ENCODE peak calls at places on chromosomes 7 and 10, in ten cellular contexts. J, M, N, T, V, Y, O, I, X and P are unnamed samples.

GRCh38 chr10:93379366-93380042 is 102.6 kb downstream of the MYOF start:
- DNase-seq in J (no peak), M (no peak), N (no peak), T (peak), V (no peak), Y (no peak), O (no peak), I (no peak), X (no peak), P (no peak)

GRCh38 chr10:115945696-115946445 is 327.1 kb downstream of the GFRA1 start:
- DNase-seq in J (no peak), M (no peak), N (no peak), T (no peak), V (no peak), Y (no peak), O (no peak), I (no peak), X (no peak), P (no peak)

GRCh38 chr10:104391969-104392296 is 38.3 kb downstream of the CFAP58 start:
- DNase-seq in J (no peak), M (no peak), N (no peak), T (no peak), V (no peak), Y (no peak), O (no peak), I (no peak), X (no peak), P (no peak)

GRCh38 chr10:111993872-111994426 is 189.6 kb downstream of the GPAM start:
- DNase-seq in J (no peak), M (no peak), N (no peak), T (no peak), V (no peak), Y (no peak), O (no peak), I (no peak), X (no peak), P (no peak)

GRCh38 chr10:16656886-16657285 is 135.2 kb upstream of the C1QL3 start:
- DNase-seq in J (no peak), M (no peak), N (no peak), T (no peak), V (no peak), Y (no peak), O (no peak), I (no peak), X (no peak), P (no peak)

GRCh38 chr10:43262043-43262901 is 4.6 kb downstream of the RASGEF1A start:
- DNase-seq in J (no peak), M (no peak), N (no peak), T (no peak), V (no peak), Y (no peak), O (peak), I (no peak), X (no peak), P (no peak)

GRCh38 chr7:108367946-108368345 is 88.3 kb downstream of the NRCAM start:
- DNase-seq in J (no peak), M (no peak), N (peak), T (no peak), V (no peak), Y (no peak), O (no peak), I (no peak), X (no peak), P (no peak)

GRCh38 chr7:8433477-8434289 is at the start of gene NXPH1:
- DNase-seq in J (no peak), M (no peak), N (peak), T (no peak), V (no peak), Y (no peak), O (no peak), I (peak), X (no peak), P (peak)

GRCh38 chr10:122124342-122124741 is 135.4 kb downstream of the TACC2 start:
- DNase-seq in J (no peak), M (no peak), N (no peak), T (no peak), V (no peak), Y (no peak), O (no peak), I (no peak), X (no peak), P (no peak)

GRCh38 chr7:99146979-99147378 is 3.1 kb upstream of the SMURF1 start:
- DNase-seq in J (no peak), M (no peak), N (no peak), T (no peak), V (no peak), Y (no peak), O (no peak), I (no peak), X (no peak), P (no peak)

GRCh38 chr7:159000859-159001435 is 143.7 kb downstream of the VIPR2 start:
- DNase-seq in J (no peak), M (no peak), N (no peak), T (no peak), V (no peak), Y (no peak), O (no peak), I (no peak), X (no peak), P (no peak)

GRCh38 chr10:56319386-56319785 is 41.7 kb downstream of the ZWINT start:
- DNase-seq in J (no peak), M (no peak), N (no peak), T (peak), V (no peak), Y (no peak), O (no peak), I (no peak), X (no peak), P (no peak)

GRCh38 chr7:51060536-51060935 is 256.1 kb downstream of the COBL start:
- DNase-seq in J (no peak), M (no peak), N (no peak), T (no peak), V (no peak), Y (no peak), O (no peak), I (no peak), X (no peak), P (no peak)

GRCh38 chr7:108875139-108875538 is 305.5 kb downstream of the DNAJB9 start:
- DNase-seq in J (no peak), M (no peak), N (no peak), T (peak), V (no peak), Y (no peak), O (no peak), I (no peak), X (no peak), P (no peak)

GRCh38 chr10:103545771-103546281 is 52.3 kb downstream of the NEURL1 start:
- DNase-seq in J (peak), M (no peak), N (no peak), T (no peak), V (peak), Y (no peak), O (no peak), I (no peak), X (no peak), P (no peak)

GRCh38 chr7:38411404-38411803 is 138.0 kb upstream of the TARP start:
- DNase-seq in J (no peak), M (no peak), N (no peak), T (peak), V (no peak), Y (no peak), O (no peak), I (no peak), X (no peak), P (no peak)

GRCh38 chr10:50386992-50387735 is 135.8 kb upstream of the ASAH2 start:
- DNase-seq in J (no peak), M (no peak), N (no peak), T (no peak), V (no peak), Y (no peak), O (no peak), I (no peak), X (no peak), P (no peak)

GRCh38 chr10:97765201-97765600 is 6.6 kb downstream of the SFRP5 start:
- DNase-seq in J (peak), M (no peak), N (no peak), T (no peak), V (no peak), Y (no peak), O (peak), I (no peak), X (no peak), P (no peak)

GRCh38 chr10:132198068-132198370 is 11.3 kb downstream of the DPYSL4 start:
- DNase-seq in J (no peak), M (no peak), N (no peak), T (no peak), V (no peak), Y (no peak), O (no peak), I (no peak), X (no peak), P (no peak)

GRCh38 chr7:44288381-44288685 is 37.1 kb downstream of the CAMK2B start:
- DNase-seq in J (no peak), M (peak), N (no peak), T (no peak), V (no peak), Y (no peak), O (no peak), I (no peak), X (no peak), P (peak)

GRCh38 chr7:153188630-153189029 is 429.1 kb downstream of the ACTR3B start:
- DNase-seq in J (no peak), M (no peak), N (no peak), T (no peak), V (no peak), Y (no peak), O (no peak), I (peak), X (no peak), P (no peak)

GRCh38 chr10:17228081-17229015 is at the start of gene VIM:
- DNase-seq in J (peak), M (peak), N (peak), T (peak), V (peak), Y (peak), O (peak), I (peak), X (peak), P (peak)

GRCh38 chr7:129529643-129530042 is 27.3 kb downstream of the SMKR1 start:
- DNase-seq in J (no peak), M (no peak), N (no peak), T (no peak), V (no peak), Y (no peak), O (no peak), I (no peak), X (no peak), P (no peak)

GRCh38 chr7:157565201-157565626 is 228.4 kb downstream of the DNAJB6 start:
- DNase-seq in J (no peak), M (no peak), N (no peak), T (no peak), V (no peak), Y (no peak), O (no peak), I (no peak), X (peak), P (no peak)

GRCh38 chr7:83921798-83922607 is 272.6 kb downstream of the SEMA3A start:
- DNase-seq in J (no peak), M (no peak), N (no peak), T (peak), V (no peak), Y (no peak), O (no peak), I (no peak), X (no peak), P (no peak)

GRCh38 chr10:58282615-58283014 is 13.7 kb downstream of the CISD1 start:
- DNase-seq in J (no peak), M (no peak), N (no peak), T (no peak), V (no peak), Y (no peak), O (no peak), I (no peak), X (no peak), P (no peak)

GRCh38 chr7:133355822-133356221 is 102.9 kb downstream of the EXOC4 start:
- DNase-seq in J (no peak), M (no peak), N (no peak), T (no peak), V (no peak), Y (no peak), O (no peak), I (no peak), X (no peak), P (no peak)

GRCh38 chr10:49408437-49409306 is 12.8 kb upstream of the DRGX start:
- DNase-seq in J (no peak), M (no peak), N (no peak), T (no peak), V (no peak), Y (no peak), O (no peak), I (no peak), X (no peak), P (no peak)

GRCh38 chr7:111094387-111094786 is 3.5 kb downstream of the LRRN3 start:
- DNase-seq in J (no peak), M (no peak), N (no peak), T (no peak), V (no peak), Y (no peak), O (no peak), I (no peak), X (no peak), P (no peak)

GRCh38 chr10:132172091-132173066 is 14.4 kb upstream of the DPYSL4 start:
- DNase-seq in J (no peak), M (no peak), N (no peak), T (no peak), V (no peak), Y (no peak), O (no peak), I (no peak), X (no peak), P (no peak)

GRCh38 chr10:102635377-102635776 is 8.9 kb upstream of the TRIM8 start:
- DNase-seq in J (no peak), M (no peak), N (no peak), T (no peak), V (no peak), Y (no peak), O (no peak), I (no peak), X (no peak), P (no peak)

GRCh38 chr10:124802313-124802675 is 675 bp downstream of the ABRAXAS2 start:
- DNase-seq in J (no peak), M (no peak), N (no peak), T (no peak), V (no peak), Y (no peak), O (no peak), I (peak), X (no peak), P (no peak)

DNA sequence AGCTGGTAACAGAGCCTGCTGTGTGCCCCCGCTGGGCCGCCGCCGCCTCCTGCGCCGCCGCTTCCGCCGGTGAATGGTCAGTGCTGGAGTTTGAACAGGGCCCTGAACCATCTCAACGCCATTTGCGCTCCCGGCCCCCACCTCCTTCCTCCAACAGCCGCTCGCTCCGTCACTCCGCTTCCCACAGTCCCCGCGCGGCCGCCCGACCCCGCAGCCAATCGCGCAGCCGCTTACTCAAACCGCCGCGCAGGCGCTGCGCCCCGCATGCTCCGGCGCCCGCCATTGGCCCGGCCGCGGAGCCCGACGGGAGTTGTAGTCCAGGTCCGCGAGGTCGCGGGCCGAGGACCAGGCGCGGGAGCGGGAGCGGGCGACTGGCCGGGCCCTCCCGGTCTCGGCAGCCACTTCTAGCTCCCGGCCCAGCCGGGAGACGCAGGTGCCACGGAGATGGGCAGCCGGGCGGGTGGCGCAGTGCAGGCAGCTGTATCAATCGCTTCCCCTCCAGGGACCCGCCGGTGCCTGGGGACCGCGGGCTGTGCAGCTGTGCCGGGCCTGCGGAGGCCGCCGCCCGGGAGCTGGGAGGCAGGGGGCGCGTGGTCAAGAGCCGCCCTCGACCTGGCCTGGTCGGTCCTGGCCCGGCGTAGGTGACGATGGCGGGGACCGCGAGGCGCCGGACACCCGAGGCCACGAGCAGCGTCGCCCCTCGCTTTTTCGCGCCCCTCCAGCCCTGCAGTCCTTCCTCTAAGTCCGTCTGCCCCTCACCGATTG is at the start of gene WAPL:
- DNase-seq in J (peak), M (peak), N (peak), T (peak), V (peak), Y (peak), O (peak), I (peak), X (peak), P (peak)
- TF ChIP-seq POLR2A in J (peak), M (peak), N (peak), T (no peak), V (peak), Y (peak), O (peak), I (peak), X (peak), P (no peak)

DNA sequence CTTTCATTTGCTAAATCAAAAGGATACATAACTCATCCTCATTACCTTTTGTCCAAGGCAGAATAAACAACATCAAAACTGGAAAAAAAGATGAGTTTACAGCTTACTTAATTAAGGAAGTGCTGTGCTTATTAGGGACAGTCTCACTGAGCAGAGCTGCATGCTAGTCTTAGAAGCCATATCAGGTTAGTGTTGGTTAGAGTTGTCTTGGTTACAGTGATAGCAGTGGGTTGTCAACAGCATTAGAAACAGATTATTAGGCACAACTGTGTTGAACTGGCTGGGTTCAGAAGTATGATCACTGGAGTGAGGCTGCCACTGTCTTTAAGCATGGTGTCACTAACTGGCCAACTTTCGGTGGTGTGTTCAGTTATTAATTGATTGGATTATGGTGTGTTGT is 503.9 kb upstream of the IGFBP3 start:
- DNase-seq in J (no peak), M (no peak), N (no peak), T (no peak), V (no peak), Y (no peak), O (no peak), I (no peak), X (no peak), P (no peak)
- TF ChIP-seq POLR2A in J (no peak), M (no peak), N (no peak), T (no peak), V (no peak), Y (no peak), O (no peak), I (no peak), X (no peak), P (no peak)

DNA sequence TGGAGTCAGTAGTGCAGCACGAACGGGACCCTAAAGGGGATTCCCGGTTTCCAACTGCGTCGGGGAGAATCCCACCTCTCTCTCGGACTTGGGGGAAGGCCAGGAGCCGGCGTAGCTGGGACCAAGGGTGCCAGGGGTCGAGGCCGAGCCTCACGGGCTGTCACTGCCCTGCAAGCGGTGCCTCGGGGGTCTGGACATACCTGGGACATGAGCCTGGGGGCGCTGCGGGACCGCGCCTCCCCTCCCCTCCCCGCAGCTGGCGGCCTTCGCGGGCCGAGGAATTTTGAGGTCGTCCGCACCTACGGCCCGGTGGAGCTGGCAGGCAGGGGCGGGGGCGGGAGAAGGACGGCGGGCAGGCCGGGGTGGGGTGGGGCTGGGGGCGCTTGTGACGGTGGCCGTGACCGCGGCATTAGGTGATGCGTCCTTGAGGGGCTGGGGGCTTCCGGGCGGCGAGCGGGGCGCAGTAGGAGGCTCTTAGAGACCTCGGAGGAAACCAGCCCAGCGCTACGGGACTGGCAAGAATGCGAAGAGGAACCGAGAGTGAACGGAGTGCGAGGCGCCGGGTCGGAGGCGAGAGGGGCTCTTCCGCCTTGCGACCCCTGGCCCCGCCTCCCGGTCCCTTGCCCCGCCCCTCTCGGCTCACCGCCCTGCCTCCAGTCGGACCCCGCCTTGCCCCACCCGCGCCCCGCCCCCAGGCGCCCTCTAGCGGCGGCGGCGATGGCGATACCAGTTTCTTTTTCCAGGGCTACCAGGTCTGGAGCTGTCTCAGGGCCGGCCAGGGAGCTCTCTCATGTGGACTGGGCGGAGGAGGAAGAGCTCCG is 48.3 kb downstream of the NPVF start:
- DNase-seq in J (peak), M (peak), N (peak), T (peak), V (peak), Y (peak), O (peak), I (peak), X (peak), P (peak)
- TF ChIP-seq POLR2A in J (no peak), M (peak), N (peak), T (no peak), V (no peak), Y (peak), O (peak), I (peak), X (no peak), P (peak)

DNA sequence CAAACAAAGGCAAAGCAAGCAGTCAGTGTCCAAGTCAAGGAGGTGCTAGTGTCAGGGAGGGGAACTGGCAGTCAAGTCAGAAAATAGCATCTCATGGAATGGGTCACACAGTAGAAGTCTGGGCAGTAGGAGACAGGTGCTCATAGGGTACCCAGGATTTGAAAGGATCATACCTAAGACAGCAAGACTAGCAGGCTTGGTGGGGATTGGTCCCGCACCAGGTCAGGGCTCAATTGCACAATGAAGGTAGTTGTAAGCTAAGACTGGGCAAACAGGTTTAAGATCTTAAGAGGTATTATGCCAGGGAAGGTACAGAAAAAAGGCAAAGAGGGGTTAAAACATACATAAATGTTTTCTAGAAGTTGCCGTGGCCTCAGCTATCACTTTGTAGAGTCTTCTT is 181.4 kb upstream of the ETV1 start:
- DNase-seq in J (no peak), M (no peak), N (no peak), T (no peak), V (no peak), Y (no peak), O (no peak), I (no peak), X (no peak), P (no peak)
- TF ChIP-seq POLR2A in J (no peak), M (no peak), N (no peak), T (no peak), V (no peak), Y (no peak), O (no peak), I (no peak), X (no peak), P (no peak)

DNA sequence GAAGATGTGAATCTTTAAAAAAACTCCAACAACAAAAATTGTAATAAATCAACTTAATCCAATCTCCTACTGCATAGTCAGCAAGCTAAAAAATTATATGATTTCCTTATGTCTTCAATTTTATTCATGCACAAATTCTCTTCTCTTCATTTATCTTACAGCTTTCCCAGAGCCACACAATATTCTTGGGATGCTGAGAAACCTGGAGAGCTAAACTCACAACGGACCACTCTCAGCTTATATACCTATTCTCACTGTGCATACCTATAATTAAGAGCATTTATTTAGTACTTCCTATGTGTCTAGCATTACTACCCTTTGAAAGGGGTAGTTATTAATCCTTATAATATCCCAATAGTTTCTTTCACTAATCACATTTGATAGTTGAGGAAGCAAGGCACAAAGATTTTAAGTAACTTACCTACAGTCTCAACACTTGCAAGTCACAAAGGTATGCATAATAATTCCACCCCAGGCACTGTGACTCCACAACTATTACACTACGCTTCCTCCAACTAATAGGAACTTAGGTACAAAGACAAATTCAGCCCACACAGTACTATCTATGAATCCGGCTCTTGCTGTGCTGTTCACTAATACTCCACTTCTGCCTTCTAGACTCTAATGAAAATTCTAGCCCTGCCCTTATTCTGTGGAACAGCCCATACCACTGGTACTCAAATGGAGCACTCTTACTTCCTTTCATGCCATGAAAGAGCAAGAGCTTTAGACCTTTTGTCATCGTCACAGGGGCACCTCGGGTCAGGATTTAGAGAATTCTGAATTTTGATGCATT is 5.1 kb downstream of the CCDC71L start:
- DNase-seq in J (no peak), M (no peak), N (no peak), T (no peak), V (no peak), Y (no peak), O (no peak), I (no peak), X (no peak), P (no peak)
- TF ChIP-seq POLR2A in J (no peak), M (no peak), N (no peak), T (no peak), V (no peak), Y (no peak), O (no peak), I (no peak), X (no peak), P (no peak)